ENCODE peak calls at places on chromosome 5, in nine cellular contexts. K is CD8-positive, alpha-beta memory T cell; G is ovary; H is upper lobe of left lung; P is kidney epithelial cell; J is IMR-90; B is lower lobe of right lung; W is stomach; U is endothelial cell of umbilical vein. O is an unnamed sample.

GRCh38 chr5:140324041-140324833 is 21.3 kb upstream of the PFDN1 start:
- DNase-seq in P (no peak), J (peak), K (no peak), U (no peak), H (no peak), B (no peak), G (no peak), W (no peak), O (no peak)

GRCh38 chr5:98173334-98173733 is 600.1 kb upstream of the RGMB start:
- DNase-seq in U (no peak), W (no peak), G (no peak), H (no peak), B (no peak), P (peak), K (no peak), J (peak), O (no peak)

GRCh38 chr5:136032564-136032963 is 3.8 kb downstream of the TGFBI start:
- DNase-seq in K (no peak), P (no peak), U (no peak), B (no peak), J (peak), G (no peak), H (no peak), W (no peak), O (no peak)

GRCh38 chr5:136285501-136285900 is 79.8 kb downstream of the TRPC7 start:
- DNase-seq in H (no peak), W (no peak), K (no peak), G (no peak), B (no peak), U (no peak), J (peak), P (no peak), O (no peak)

GRCh38 chr5:10624244-10624643 is 60.4 kb downstream of the ANKRD33B start:
- DNase-seq in B (no peak), U (no peak), W (no peak), H (no peak), K (no peak), J (no peak), P (no peak), G (no peak), O (no peak)

GRCh38 chr5:134965271-134965825 is 2.4 kb upstream of the CATSPER3 start:
- DNase-seq in G (no peak), K (no peak), W (no peak), H (no peak), P (no peak), J (no peak), U (no peak), B (no peak), O (no peak)

GRCh38 chr5:18876565-18876964 is 1111.4 kb downstream of the CDH18 start:
- DNase-seq in G (no peak), J (no peak), W (no peak), K (no peak), U (no peak), H (no peak), P (no peak), B (no peak), O (no peak)

GRCh38 chr5:141040093-141040762 is 10.9 kb upstream of the PCDHB1 start:
- DNase-seq in H (peak), K (no peak), W (no peak), G (peak), U (peak), P (no peak), B (peak), J (no peak), O (peak)

GRCh38 chr5:69265931-69266330 is 31.2 kb downstream of the CDK7 start:
- DNase-seq in U (no peak), B (peak), H (no peak), J (no peak), P (no peak), K (no peak), W (no peak), G (no peak), O (no peak)

GRCh38 chr5:135391123-135391868 is 7.7 kb downstream of the MACROH2A1 start:
- DNase-seq in G (no peak), J (peak), B (no peak), K (no peak), H (no peak), P (peak), U (no peak), W (no peak), O (no peak)

GRCh38 chr5:54404568-54404967 is 50.9 kb upstream of the HSPB3 start:
- DNase-seq in J (peak), W (no peak), B (no peak), H (no peak), G (no peak), P (no peak), U (peak), K (no peak), O (no peak)

GRCh38 chr5:170162631-170163321 is 57.1 kb downstream of the FOXI1 start:
- DNase-seq in W (no peak), U (no peak), G (no peak), H (no peak), K (no peak), J (no peak), B (no peak), P (no peak), O (no peak)

GRCh38 chr5:159990506-159990905 is 18.4 kb upstream of the TTC1 start:
- DNase-seq in K (no peak), P (no peak), G (no peak), H (no peak), W (no peak), U (no peak), B (no peak), J (no peak), O (no peak)

GRCh38 chr5:158514961-158515359 is 584.8 kb downstream of the EBF1 start:
- DNase-seq in K (no peak), W (no peak), G (no peak), P (no peak), H (no peak), U (no peak), B (no peak), J (no peak), O (no peak)

GRCh38 chr5:95285406-95285761 is 490 bp upstream of the MCTP1 start:
- DNase-seq in G (no peak), H (no peak), J (no peak), K (no peak), P (no peak), U (peak), W (no peak), B (no peak), O (no peak)

GRCh38 chr5:2705861-2706260 is 45.6 kb downstream of the IRX2 start:
- DNase-seq in G (no peak), J (no peak), U (no peak), W (no peak), K (no peak), B (no peak), H (no peak), P (no peak), O (no peak)

GRCh38 chr5:39815701-39816100 is 390.9 kb upstream of the DAB2 start:
- DNase-seq in B (no peak), P (no peak), H (no peak), U (no peak), K (no peak), J (no peak), G (no peak), W (no peak), O (no peak)

GRCh38 chr5:94375801-94376200 is 242.6 kb downstream of the KIAA0825 start:
- DNase-seq in K (no peak), W (no peak), H (peak), J (no peak), G (no peak), P (no peak), B (no peak), U (peak), O (no peak)

GRCh38 chr5:101676646-101677045 is 619.4 kb downstream of the SLCO4C1 start:
- DNase-seq in K (no peak), B (no peak), G (no peak), H (no peak), J (no peak), U (no peak), P (no peak), W (no peak), O (no peak)

GRCh38 chr5:98827161-98827560 is 53.7 kb downstream of the RGMB start:
- DNase-seq in P (no peak), K (no peak), B (no peak), G (no peak), W (no peak), J (peak), U (peak), H (no peak), O (no peak)

GRCh38 chr5:106324356-106324755 is 1346.4 kb downstream of the EFNA5 start:
- DNase-seq in J (no peak), K (no peak), B (no peak), G (no peak), U (no peak), H (no peak), W (no peak), P (no peak), O (no peak)

GRCh38 chr5:172150514-172151425 is 37.3 kb downstream of the STK10 start:
- DNase-seq in B (peak), H (peak), K (peak), P (no peak), W (peak), U (no peak), J (peak), G (no peak), O (peak)

GRCh38 chr5:146052780-146053179 is 52.6 kb downstream of the PLAC8L1 start:
- DNase-seq in G (no peak), K (no peak), J (no peak), U (no peak), H (no peak), W (no peak), P (no peak), B (no peak), O (no peak)

GRCh38 chr5:142783601-142784291 is 13.6 kb downstream of the ARHGAP26 start:
- DNase-seq in W (no peak), H (no peak), J (no peak), G (peak), B (no peak), K (peak), U (no peak), P (no peak), O (peak)

GRCh38 chr5:150642567-150642927 is 2.1 kb downstream of the SYNPO start:
- DNase-seq in U (peak), G (peak), J (peak), P (peak), H (peak), W (peak), B (peak), K (no peak), O (peak)

GRCh38 chr5:130773813-130774212 is 391.2 kb downstream of the HINT1 start:
- DNase-seq in B (no peak), W (no peak), J (no peak), G (no peak), H (no peak), K (no peak), P (peak), U (no peak), O (no peak)

GRCh38 chr5:150298701-150299451 is 3.8 kb downstream of the ARSI start:
- DNase-seq in P (peak), B (no peak), W (no peak), H (no peak), J (peak), U (no peak), G (no peak), K (no peak), O (no peak)

GRCh38 chr5:78747703-78748359 is 99.3 kb upstream of the LHFPL2 start:
- DNase-seq in B (no peak), K (no peak), J (peak), G (no peak), H (no peak), W (no peak), P (peak), U (no peak), O (no peak)

GRCh38 chr5:168424506-168425298 is 61.6 kb upstream of the RARS1 start:
- DNase-seq in G (no peak), J (peak), K (no peak), H (no peak), P (no peak), W (no peak), B (no peak), U (no peak), O (no peak)

GRCh38 chr5:111755264-111755941 is 1.6 kb downstream of the NREP start:
- DNase-seq in J (no peak), U (no peak), G (no peak), W (no peak), K (no peak), H (no peak), B (no peak), P (no peak), O (no peak)
- H3K4me3 ChIP-seq in J (peak), U (peak), G (no peak), W (peak), K (no peak), H (peak), B (no peak), P (peak), O (peak)

GRCh38 chr5:5141625-5142527 is 1.7 kb downstream of the ADAMTS16 start:
- DNase-seq in G (peak), K (peak), P (no peak), W (peak), B (no peak), U (peak), J (peak), H (no peak), O (no peak)

GRCh38 chr5:5139358-5140050 is 626 bp upstream of the ADAMTS16 start:
- DNase-seq in B (no peak), K (no peak), W (no peak), U (no peak), J (no peak), P (no peak), G (no peak), H (no peak), O (no peak)

GRCh38 chr5:5144441-5144840 is 4.3 kb downstream of the ADAMTS16 start:
- DNase-seq in K (no peak), P (no peak), U (no peak), J (no peak), W (no peak), B (no peak), G (no peak), H (no peak), O (no peak)

GRCh38 chr5:5141011-5141599 is 975 bp downstream of the ADAMTS16 start:
- DNase-seq in B (no peak), U (no peak), J (no peak), P (no peak), W (no peak), K (no peak), G (no peak), H (no peak), O (no peak)

DNA sequence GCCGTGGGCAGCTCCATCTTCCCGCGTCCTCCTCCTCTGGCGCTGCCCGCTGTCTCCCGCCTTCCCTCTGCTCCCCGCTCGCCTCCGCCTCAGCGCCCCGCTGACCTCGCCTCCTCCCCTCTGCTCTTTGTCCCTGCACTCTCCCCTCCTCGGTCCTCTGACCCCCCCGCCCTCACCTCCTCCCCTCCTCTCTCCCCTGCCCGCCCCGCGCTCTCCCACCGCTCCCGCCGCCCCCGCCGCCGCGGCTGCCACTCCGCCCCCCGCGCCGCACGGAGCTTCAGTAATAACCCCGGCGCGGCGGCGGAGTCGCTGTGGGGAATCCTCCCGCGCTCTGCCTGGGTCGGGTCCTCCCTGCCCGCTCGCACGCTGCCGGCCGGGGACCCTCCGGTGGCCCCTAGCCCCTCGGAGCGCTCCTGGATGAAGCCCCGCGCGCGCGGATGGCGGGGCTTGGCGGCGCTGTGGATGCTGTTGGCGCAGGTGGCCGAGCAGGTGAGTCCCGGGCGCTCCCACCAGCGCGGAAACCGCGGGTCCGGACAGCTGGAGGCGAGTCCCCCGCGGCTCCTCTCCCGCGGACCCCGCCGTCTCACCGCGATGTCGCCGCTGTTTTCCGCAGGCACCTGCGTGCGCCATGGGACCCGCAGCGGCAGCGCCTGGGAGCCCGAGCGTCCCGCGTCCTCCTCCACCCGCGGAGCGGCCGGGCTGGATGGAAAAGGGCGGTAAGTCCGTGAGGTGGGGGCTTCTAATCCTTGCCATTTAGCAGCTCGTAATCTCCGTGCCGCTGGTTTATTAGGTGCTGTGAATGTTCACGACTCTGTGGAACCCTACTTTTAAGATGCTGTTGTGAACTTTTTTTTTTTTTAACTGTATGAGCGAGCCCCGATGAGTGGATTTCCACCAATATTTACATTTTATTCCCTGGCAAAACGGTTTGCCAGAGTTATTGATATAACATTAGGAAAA is at the start of gene ADAMTS16:
- DNase-seq in U (no peak), P (no peak), H (no peak), B (no peak), K (no peak), W (no peak), J (no peak), G (peak), O (no peak)
- H3K4me3 ChIP-seq in U (no peak), P (peak), H (peak), B (peak), K (no peak), W (peak), J (no peak), G (peak), O (peak)

DNA sequence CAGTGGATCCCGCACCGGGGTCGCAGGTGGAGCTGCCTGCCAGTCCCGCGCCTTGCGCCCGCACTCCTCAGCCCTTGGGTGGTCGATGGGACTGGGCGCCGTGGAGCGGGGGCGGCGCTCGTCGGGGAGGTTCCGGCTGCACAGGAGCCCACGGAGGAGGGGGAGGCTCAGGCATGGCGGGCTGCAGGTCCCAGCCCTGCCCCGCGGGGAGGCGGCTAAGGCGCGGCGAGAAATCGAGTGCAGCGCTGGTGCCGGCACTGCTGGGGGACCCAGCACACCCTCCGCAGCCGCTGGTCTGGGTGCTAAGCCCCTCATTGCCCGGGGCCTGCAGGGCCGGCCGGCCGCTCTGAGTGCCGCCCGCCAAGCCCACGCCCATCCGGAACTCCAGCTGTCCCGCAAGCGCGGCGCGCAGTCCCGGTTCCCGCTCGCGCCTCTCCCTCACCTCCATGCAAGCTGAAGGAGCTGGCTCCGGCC is 120.6 kb upstream of the MEF2C start:
- DNase-seq in B (peak), G (no peak), H (no peak), U (no peak), W (no peak), P (no peak), J (no peak), K (no peak), O (no peak)
- H3K4me3 ChIP-seq in B (no peak), G (no peak), H (no peak), U (no peak), W (no peak), P (no peak), J (no peak), K (no peak), O (no peak)

GRCh38 chr5:80082731-80083114 is 47.6 kb downstream of the THBS4 start:
- DNase-seq in W (peak), U (peak), J (peak), B (peak), P (no peak), G (peak), K (peak), H (peak), O (peak)
- H3K4me3 ChIP-seq in W (peak), U (no peak), J (no peak), B (peak), P (no peak), G (peak), K (peak), H (peak), O (peak)

DNA sequence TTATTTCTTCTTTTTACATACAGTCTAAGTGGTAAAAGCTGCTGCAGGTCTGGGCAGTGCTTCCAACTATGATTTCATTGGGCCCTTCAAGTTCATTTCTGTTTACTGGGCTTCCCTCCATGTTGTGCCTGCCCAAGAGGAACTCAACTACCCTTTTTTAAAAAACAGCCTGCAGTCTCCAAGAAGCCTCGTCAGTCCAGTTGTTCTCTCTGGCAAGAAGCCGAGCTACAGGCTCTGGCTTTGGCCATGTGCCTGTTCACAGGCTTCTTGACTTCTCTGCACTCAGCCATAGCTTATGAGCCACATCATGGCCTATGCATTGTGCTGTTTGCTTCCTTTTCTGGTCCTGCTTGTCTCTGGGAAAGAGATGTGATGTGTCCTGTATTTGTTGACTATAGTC is 119.7 kb upstream of the PJA2 start:
- DNase-seq in K (no peak), H (no peak), J (peak), G (no peak), W (peak), B (no peak), P (no peak), U (no peak), O (no peak)
- H3K4me3 ChIP-seq in K (no peak), H (no peak), J (no peak), G (no peak), W (no peak), B (no peak), P (no peak), U (no peak), O (no peak)

GRCh38 chr5:81023261-81024015 is 63.3 kb downstream of the RASGRF2 start:
- DNase-seq in B (no peak), U (no peak), G (no peak), H (no peak), J (no peak), K (no peak), W (no peak), P (no peak), O (no peak)
- H3K4me3 ChIP-seq in B (no peak), U (no peak), G (no peak), H (no peak), J (no peak), K (no peak), W (no peak), P (no peak), O (no peak)

DNA sequence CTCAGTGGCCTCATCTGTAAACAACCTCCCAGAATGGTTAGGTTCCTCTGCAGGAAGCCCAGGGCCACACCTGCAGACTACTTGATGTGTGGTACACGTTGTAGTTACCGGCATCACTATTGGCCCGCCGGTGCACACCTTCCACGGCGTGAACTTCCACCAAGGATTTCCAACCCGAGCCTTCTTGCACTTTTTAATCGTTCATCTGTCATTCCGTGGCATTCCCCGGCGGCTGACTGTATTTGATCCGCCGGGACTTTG is 5.3 kb upstream of the TRIM41 start:
- DNase-seq in W (no peak), U (no peak), B (no peak), K (no peak), G (no peak), H (no peak), P (no peak), J (no peak), O (no peak)
- H3K4me3 ChIP-seq in W (peak), U (no peak), B (peak), K (peak), G (peak), H (peak), P (peak), J (peak), O (peak)

GRCh38 chr5:61731946-61732314 is 399.9 kb downstream of the ZSWIM6 start:
- DNase-seq in K (no peak), P (no peak), J (no peak), H (no peak), G (peak), B (no peak), U (no peak), W (no peak), O (no peak)

GRCh38 chr5:61732376-61732775 is 400.3 kb downstream of the ZSWIM6 start:
- DNase-seq in H (no peak), P (no peak), U (no peak), J (no peak), B (no peak), W (no peak), K (no peak), G (peak), O (no peak)

GRCh38 chr5:61734001-61734400 is 401.9 kb downstream of the ZSWIM6 start:
- DNase-seq in P (no peak), B (no peak), W (no peak), G (no peak), H (no peak), J (no peak), U (no peak), K (no peak), O (no peak)

GRCh38 chr5:61731267-61731945 is 399.3 kb downstream of the ZSWIM6 start:
- DNase-seq in B (no peak), W (no peak), U (no peak), G (peak), J (no peak), P (no peak), H (no peak), K (no peak), O (no peak)

GRCh38 chr5:61732796-61733195 is 400.7 kb downstream of the ZSWIM6 start:
- DNase-seq in P (no peak), J (no peak), B (no peak), H (no peak), W (no peak), K (no peak), G (peak), U (no peak), O (no peak)
- H3K4me3 ChIP-seq in P (no peak), J (no peak), B (no peak), H (no peak), W (peak), K (no peak), G (no peak), U (no peak), O (peak)